ENCODE peak calls at places on chromosomes 6 and 20, in four cellular contexts. O is tibial nerve, M is transverse colon, Q is A549. I is an unnamed sample. For H3K9me3, the result is how much of the 10 kb centered on the place peaks cover.

GRCh38 chr6:87588756-87589407 is 905 bp downstream of the RARS2 start:
- DNase-seq in O (no peak), M (no peak), Q (no peak), I (no peak)

GRCh38 chr20:14510341-14510740 is 172.9 kb upstream of the FLRT3 start:
- DNase-seq in O (no peak), M (no peak), Q (no peak), I (no peak)

GRCh38 chr6:117446851-117447250 is 21.1 kb upstream of the ROS1 start:
- DNase-seq in O (no peak), M (no peak), Q (no peak), I (no peak)

GRCh38 chr20:19114410-19114809 is 98.0 kb upstream of the SLC24A3 start:
- DNase-seq in O (no peak), M (no peak), Q (no peak), I (no peak)

GRCh38 chr6:43009124-43009523 is 4.6 kb downstream of the MEA1 start:
- DNase-seq in O (no peak), M (no peak), Q (no peak), I (no peak)

GRCh38 chr6:17562636-17563035 is 37.5 kb upstream of the FAM8A1 start:
- DNase-seq in O (no peak), M (no peak), Q (no peak), I (no peak)

GRCh38 chr20:47740225-47741184 is 44.8 kb downstream of the SULF2 start:
- DNase-seq in O (peak), M (peak), Q (peak), I (peak)

GRCh38 chr6:83708546-83708969 is 343 bp downstream of the SNAP91 start:
- DNase-seq in O (no peak), M (no peak), Q (no peak), I (no peak)

GRCh38 chr20:24672886-24673677 is 203.7 kb downstream of the SYNDIG1 start:
- DNase-seq in O (no peak), M (no peak), Q (peak), I (no peak)

GRCh38 chr6:390914-391558 is 516 bp upstream of the IRF4 start:
- DNase-seq in O (no peak), M (no peak), Q (no peak), I (no peak)

GRCh38 chr20:38885357-38885756 is 40.9 kb upstream of the FAM83D start:
- DNase-seq in O (no peak), M (no peak), Q (no peak), I (no peak)

GRCh38 chr6:143236151-143236788 is 175.6 kb downstream of the AIG1 start:
- DNase-seq in O (no peak), M (no peak), Q (no peak), I (no peak)

GRCh38 chr6:31356216-31356945 is 598 bp downstream of the HLA-B start:
- DNase-seq in O (no peak), M (peak), Q (no peak), I (peak)

GRCh38 chr6:17816921-17817611 is 110.3 kb upstream of the NUP153 start:
- DNase-seq in O (no peak), M (no peak), Q (peak), I (peak)

GRCh38 chr6:116616757-116617093 is 446 bp downstream of the RSPH4A start:
- DNase-seq in O (no peak), M (peak), Q (peak), I (no peak)

GRCh38 chr6:10409766-10410209 is 5.1 kb downstream of the TFAP2A start:
- DNase-seq in O (no peak), M (no peak), Q (no peak), I (no peak)

GRCh38 chr6:3777695-3778461 is 26.4 kb upstream of the PXDC1 start:
- DNase-seq in O (no peak), M (no peak), Q (no peak), I (no peak)

GRCh38 chr20:9025643-9026042 is 43.2 kb upstream of the PLCB4 start:
- DNase-seq in O (no peak), M (no peak), Q (peak), I (no peak)

GRCh38 chr6:2733324-2733723 is 17.4 kb downstream of the MYLK4 start:
- DNase-seq in O (peak), M (peak), Q (no peak), I (peak)

GRCh38 chr6:89044988-89045387 is 35.6 kb upstream of the PNRC1 start:
- DNase-seq in O (no peak), M (no peak), Q (no peak), I (peak)

GRCh38 chr20:40294175-40294574 is 394.9 kb downstream of the MAFB start:
- DNase-seq in O (peak), M (no peak), Q (no peak), I (no peak)
- TF ChIP-seq EP300 in O (no peak), M (no peak), Q (no peak), I (no peak)

DNA sequence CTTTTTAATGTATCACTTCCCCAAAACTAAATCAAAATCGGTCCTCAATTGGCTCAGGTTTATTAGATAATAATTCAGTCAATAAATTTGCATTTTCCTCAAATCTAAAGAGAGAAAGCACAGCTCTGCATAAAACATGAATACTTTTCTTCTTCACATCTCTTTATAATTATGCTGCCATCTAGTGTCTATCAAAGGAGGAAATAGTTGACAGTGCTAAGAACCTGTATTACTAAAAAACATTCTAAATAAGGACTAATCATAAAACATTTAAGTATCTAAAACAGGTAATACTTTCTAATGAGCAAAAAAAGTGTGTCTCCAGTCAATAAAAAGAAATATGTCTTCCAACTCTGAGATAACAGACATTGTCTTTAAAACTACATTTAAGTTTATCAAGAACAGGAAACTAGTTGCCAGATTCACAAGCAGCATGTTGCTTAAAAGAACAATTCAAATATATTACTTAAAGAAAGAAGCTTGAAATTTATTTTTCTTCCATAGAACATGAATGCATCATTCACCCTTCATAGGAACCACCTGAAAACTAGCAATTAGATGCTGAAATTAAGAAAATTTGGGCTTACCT is 56.5 kb upstream of the DST start:
- DNase-seq in O (no peak), M (no peak), Q (no peak), I (no peak)
- TF ChIP-seq CTCF in O (peak), M (peak), Q (peak), I (peak)

GRCh38 chr20:30286157-30286556 is 971.3 kb upstream of the DEFB115 start:
- DNase-seq in O (no peak), M (no peak), Q (no peak), I (no peak)

GRCh38 chr20:30281584-30282197 is 975.8 kb upstream of the DEFB115 start:
- DNase-seq in O (no peak), M (no peak), Q (no peak), I (peak)

GRCh38 chr20:30284533-30284932 is 972.9 kb upstream of the DEFB115 start:
- DNase-seq in O (no peak), M (no peak), Q (no peak), I (peak)
- H3K9me3 ChIP-seq in O (under half), M (under half), Q (under half), I (under half)

DNA sequence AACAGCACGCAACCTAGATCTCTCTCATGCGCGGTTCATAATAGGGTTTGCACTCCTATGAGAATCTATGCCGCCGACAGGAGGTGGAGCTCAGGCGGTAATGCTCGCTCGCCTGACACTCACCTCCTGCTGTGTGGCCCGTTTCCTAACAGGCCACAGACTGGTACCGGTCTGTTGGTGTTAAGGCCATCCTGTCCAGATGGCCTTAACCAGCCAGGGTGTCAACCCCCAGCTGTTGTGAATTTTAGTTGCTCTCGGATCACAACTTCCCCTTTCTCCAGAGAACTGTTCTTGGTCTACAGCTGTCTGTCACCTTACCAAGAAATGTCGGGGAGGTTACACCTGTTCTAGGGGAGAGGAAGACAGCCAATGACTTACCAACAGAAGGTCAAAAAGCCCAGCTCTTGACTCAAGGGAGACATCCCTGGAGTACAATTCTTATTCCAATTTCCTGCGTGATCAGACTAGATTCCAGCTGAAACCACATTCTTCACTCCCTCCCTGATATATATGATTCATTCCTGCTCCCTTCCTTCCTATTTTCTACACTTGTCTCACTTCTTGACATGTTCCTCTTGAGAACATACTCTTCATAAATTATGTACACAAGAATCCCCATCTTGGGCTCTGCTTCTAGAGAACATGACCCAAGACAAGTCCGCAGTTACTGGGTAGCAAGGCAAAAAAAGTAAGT is 23.1 kb upstream of the DNAAF9 start:
- DNase-seq in O (no peak), M (no peak), Q (no peak), I (peak)
- TF ChIP-seq EP300 in O (peak), M (no peak), Q (no peak), I (no peak)

I was measured in upper lobe of left lung.